ENCODE peak calls at places on chromosomes 7 and 10, in seven cellular contexts. Q is mesendoderm, M is IMR-90, W is neuronal stem cell, H is H9, V is H1, L is trophoblast cell. O is an unnamed sample. For H3K79me1, the result is how much of the 10 kb centered on the place peaks cover.

GRCh38 chr7:26658080-26658697 is 206.2 kb downstream of the SKAP2 start:
- DNase-seq in Q (no peak), L (peak), M (no peak), W (peak), H (no peak), V (no peak), O (no peak)

GRCh38 chr7:150586778-150587152 is 19.6 kb downstream of the GIMAP4 start:
- DNase-seq in H (no peak), Q (no peak), W (no peak), L (peak), M (no peak), V (no peak), O (no peak)

GRCh38 chr10:5611899-5612680 is 54.3 kb downstream of the ASB13 start:
- DNase-seq in V (no peak), W (no peak), L (no peak), H (no peak), M (no peak), Q (no peak), O (no peak)

GRCh38 chr10:129545257-129545656 is 78.2 kb downstream of the MGMT start:
- DNase-seq in M (peak), Q (no peak), V (no peak), W (no peak), L (peak), H (no peak), O (peak)

GRCh38 chr7:39540320-39540719 is 25.9 kb upstream of the YAE1 start:
- DNase-seq in Q (no peak), M (no peak), V (no peak), H (no peak), L (peak), W (no peak), O (no peak)

GRCh38 chr7:81284576-81284975 is 365.7 kb upstream of the SEMA3C start:
- DNase-seq in H (no peak), W (no peak), L (peak), Q (peak), V (no peak), M (peak), O (peak)

GRCh38 chr10:73225518-73225917 is 21.5 kb downstream of the DNAJC9 start:
- DNase-seq in L (no peak), V (no peak), Q (no peak), H (no peak), W (no peak), M (peak), O (no peak)

GRCh38 chr10:112536663-112537062 is 89.6 kb downstream of the VTI1A start:
- DNase-seq in L (no peak), M (no peak), V (no peak), W (no peak), Q (peak), H (no peak), O (no peak)

GRCh38 chr10:120861200-120861599 is 10.0 kb downstream of the WDR11 start:
- DNase-seq in V (no peak), H (no peak), M (no peak), L (no peak), Q (no peak), W (no peak), O (no peak)

GRCh38 chr7:149136118-149136517 is 10.0 kb upstream of the ZNF425 start:
- DNase-seq in H (no peak), L (no peak), W (no peak), V (no peak), Q (no peak), M (no peak), O (no peak)

GRCh38 chr10:6494934-6495592 is 85.0 kb downstream of the PRKCQ start:
- DNase-seq in H (no peak), Q (no peak), V (no peak), W (no peak), M (no peak), L (no peak), O (no peak)

GRCh38 chr7:32047075-32047474 is 23.1 kb downstream of the PDE1C start:
- DNase-seq in H (no peak), V (no peak), L (no peak), W (no peak), Q (no peak), M (no peak), O (no peak)

GRCh38 chr7:22127835-22128527 is 182.3 kb upstream of the CDCA7L start:
- DNase-seq in W (no peak), H (no peak), V (no peak), Q (no peak), L (no peak), M (no peak), O (no peak)

GRCh38 chr7:22121702-22122474 is 176.2 kb upstream of the CDCA7L start:
- DNase-seq in Q (no peak), H (no peak), L (no peak), W (no peak), V (no peak), M (peak), O (no peak)

GRCh38 chr7:22125436-22125835 is 179.7 kb upstream of the CDCA7L start:
- DNase-seq in Q (no peak), L (peak), M (no peak), H (no peak), V (no peak), W (no peak), O (no peak)

GRCh38 chr7:22123139-22123538 is 177.4 kb upstream of the CDCA7L start:
- DNase-seq in L (no peak), Q (no peak), H (no peak), V (no peak), M (no peak), W (no peak), O (no peak)

DNA sequence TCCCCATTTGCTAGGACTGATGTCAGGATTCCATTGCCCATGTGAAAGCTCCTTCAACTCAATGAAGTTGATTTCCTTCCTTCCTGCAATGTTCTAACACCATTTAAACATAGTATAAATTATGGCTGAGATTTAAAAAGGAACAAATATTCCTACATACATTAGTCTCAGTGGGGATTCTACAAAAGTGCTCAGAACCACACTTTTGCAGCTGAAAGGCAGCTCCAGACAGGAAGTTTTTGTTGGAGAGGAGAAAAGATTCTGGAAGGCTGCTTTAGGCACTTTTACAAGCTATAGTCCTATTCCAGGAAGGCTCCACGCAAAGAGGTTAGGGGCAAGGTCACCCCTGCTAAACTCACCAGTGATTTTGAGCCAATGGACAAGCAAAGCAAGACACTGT is 179.2 kb upstream of the CDCA7L start:
- DNase-seq in V (no peak), W (no peak), Q (no peak), H (no peak), M (no peak), L (no peak), O (no peak)
- H2BK120ac ChIP-seq in V (no peak), W (no peak), Q (no peak), H (no peak), M (no peak), L (no peak), O (no peak)

DNA sequence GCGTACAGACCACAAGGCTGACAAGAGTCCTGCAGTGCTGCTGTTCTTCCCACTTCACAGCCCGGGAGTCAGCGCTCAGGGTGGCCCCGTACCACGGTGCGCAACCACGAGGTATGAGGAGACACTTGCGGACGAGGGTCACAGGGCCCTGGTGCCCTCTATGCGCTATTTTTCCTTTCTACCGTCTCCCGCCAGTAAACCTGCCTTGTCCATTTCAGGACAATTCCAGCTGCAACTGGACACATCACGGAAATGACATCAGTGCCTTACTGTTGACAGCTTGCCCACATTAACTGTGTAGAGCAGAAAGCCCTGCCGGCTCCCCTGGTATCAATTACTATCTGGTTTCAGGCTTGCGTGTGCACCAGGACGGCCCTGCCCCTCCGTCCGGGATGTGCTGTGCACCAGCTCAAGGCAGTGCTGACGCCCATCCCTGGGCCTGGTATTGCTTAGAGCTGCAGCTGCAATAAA is 65.0 kb downstream of the ZRANB1 start:
- DNase-seq in W (no peak), Q (no peak), L (no peak), M (peak), V (no peak), H (no peak), O (no peak)
- H3K79me1 ChIP-seq in W (under half), Q (half or more), L (under half), M (under half), V (under half), H (under half), O (half or more)

DNA sequence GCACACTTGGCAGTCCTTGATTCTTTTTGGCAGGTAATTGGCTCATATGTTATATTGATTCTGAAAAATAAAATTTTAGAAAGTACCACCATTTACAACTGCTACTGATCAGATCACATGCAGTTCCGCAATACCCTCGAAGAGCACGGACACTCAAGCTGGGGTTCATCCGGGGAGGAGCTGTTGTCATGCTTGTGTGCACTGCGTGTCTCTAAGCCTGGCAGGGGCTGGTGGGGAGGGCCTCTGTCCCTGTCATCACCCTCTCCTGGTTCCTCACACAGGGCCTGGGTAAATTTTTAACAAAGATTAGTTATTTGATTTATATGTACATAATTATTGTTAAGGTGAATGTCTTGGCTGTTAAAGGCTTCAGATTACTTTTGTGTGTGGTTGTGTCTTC is 45.2 kb downstream of the TRRAP start:
- DNase-seq in L (no peak), Q (no peak), H (no peak), V (no peak), W (no peak), M (no peak), O (no peak)
- H2BK120ac ChIP-seq in L (no peak), Q (no peak), H (no peak), V (no peak), W (no peak), M (no peak), O (no peak)

DNA sequence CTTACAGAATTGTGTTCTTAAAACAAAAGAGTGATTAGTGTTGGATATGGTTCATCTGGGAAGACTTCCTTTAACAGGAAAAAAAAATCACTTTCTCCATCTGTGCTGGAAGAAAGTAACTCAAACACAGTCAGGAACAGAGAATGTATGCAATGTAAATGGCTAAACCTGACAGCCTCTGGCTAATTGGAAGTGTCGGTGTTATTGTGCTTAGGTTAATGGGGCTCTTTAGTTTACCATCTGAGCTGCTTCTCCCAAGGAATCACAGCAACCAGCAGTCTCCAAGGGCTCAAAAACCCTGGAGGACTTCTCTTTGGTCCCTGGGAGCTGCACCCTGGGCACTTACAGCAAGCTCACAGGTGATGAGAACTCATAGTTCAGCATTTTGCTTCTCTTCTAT is 724.5 kb downstream of the LRMDA start:
- DNase-seq in W (no peak), L (no peak), V (no peak), Q (peak), H (no peak), M (no peak), O (no peak)
- H3K79me1 ChIP-seq in W (under half), L (under half), V (under half), Q (under half), H (under half), M (under half), O (under half)

DNA sequence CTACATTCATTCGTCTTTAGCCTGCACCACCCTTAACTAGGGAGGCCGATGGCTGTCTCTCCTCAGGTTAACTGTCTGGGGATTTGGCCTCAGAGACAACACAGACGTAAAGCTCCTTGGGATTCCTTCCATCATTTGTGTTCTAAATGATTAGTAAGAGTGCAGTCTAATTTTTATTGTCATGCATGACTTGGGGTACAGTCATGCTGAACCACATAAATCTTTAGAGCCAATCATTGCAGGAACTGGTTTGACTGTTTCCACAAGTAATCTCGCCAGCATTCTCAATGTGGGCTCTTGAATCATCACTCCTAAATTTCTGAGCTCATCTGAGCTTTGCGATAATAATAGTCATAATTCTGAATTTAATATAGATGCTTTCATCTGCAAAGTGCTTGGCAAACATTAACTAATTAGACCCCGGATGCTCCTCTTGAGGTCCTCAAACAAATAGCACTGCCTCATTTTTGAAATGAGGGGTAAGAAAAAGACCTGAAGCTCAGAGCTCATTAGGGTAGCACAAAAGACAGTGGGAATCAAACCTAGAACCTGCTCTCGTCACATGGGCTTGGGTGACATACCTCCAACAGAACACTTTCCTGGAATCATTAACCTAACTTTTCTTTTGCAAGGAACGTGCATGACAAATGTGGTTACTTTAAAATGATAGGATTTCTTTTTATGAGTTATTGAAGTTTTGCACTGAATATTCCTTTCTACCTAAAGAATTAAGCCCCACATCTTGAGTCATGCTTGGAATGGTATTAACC is 118.8 kb upstream of the NRP1 start:
- DNase-seq in H (no peak), W (no peak), L (no peak), V (no peak), Q (no peak), M (peak), O (no peak)
- H2BK120ac ChIP-seq in H (no peak), W (no peak), L (no peak), V (no peak), Q (no peak), M (no peak), O (no peak)

DNA sequence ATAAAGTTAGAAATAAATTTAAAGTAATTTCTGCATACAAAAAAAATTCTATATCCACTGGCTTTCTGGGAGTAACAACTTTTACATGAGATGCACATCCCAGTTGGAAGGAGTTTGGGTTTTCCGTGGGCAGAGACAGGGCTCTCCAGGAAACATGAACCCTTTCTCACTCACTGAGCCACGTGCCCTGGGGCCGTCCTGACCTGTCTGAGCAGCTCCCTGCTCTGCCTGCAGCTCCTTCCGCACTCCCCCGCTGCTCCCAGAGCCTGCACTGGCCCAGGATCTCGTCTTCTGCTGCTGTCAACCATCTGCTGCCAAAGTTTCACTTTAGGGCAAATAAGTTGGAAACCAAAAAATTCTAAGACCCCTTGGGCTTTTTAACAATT is 169.1 kb downstream of the DIP2C start:
- DNase-seq in M (peak), Q (peak), H (peak), V (no peak), W (no peak), L (peak), O (no peak)
- H3K79me1 ChIP-seq in M (under half), Q (under half), H (under half), V (under half), W (under half), L (under half), O (under half)

GRCh38 chr7:30657131-30657530 is 25.1 kb downstream of the CRHR2 start:
- DNase-seq in M (no peak), H (no peak), W (no peak), Q (no peak), L (no peak), V (no peak), O (no peak)
- H2BK120ac ChIP-seq in M (no peak), H (no peak), W (no peak), Q (no peak), L (no peak), V (no peak), O (no peak)

DNA sequence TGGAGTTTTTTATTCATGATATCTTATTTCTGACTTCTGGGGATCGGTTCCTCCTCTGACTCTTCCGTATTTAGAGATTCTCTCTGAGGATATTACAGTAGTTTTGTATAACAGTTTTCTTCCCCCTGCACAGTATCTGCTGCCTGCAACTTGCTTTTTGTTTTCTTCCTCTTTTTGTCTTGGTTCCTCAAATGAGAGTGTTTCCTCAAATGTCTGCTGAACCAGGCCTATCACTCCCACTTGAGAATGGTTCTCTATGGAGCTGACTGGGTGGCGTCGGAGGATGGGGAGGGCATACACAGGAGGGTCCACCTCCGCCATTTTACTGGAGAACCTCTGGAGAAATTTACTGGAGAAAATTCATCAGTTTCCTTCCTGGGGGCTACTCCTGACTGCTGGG is 27.7 kb downstream of the ARHGAP22 start:
- DNase-seq in H (peak), L (peak), Q (no peak), M (no peak), V (no peak), W (no peak), O (no peak)
- H3K79me1 ChIP-seq in H (under half), L (under half), Q (under half), M (under half), V (under half), W (under half), O (under half)

GRCh38 chr10:123464428-123465323 is 201.5 kb upstream of the GPR26 start:
- DNase-seq in M (no peak), W (no peak), Q (no peak), L (peak), V (no peak), H (no peak), O (no peak)

GRCh38 chr10:123475466-123475865 is 190.7 kb upstream of the GPR26 start:
- DNase-seq in H (no peak), M (no peak), Q (no peak), W (no peak), L (peak), V (no peak), O (no peak)

GRCh38 chr10:123474700-123475099 is 191.5 kb upstream of the GPR26 start:
- DNase-seq in L (no peak), W (no peak), V (no peak), H (no peak), M (no peak), Q (no peak), O (no peak)

GRCh38 chr10:123472606-123473005 is 193.5 kb upstream of the GPR26 start:
- DNase-seq in M (no peak), V (no peak), L (no peak), Q (peak), W (peak), H (peak), O (no peak)

DNA sequence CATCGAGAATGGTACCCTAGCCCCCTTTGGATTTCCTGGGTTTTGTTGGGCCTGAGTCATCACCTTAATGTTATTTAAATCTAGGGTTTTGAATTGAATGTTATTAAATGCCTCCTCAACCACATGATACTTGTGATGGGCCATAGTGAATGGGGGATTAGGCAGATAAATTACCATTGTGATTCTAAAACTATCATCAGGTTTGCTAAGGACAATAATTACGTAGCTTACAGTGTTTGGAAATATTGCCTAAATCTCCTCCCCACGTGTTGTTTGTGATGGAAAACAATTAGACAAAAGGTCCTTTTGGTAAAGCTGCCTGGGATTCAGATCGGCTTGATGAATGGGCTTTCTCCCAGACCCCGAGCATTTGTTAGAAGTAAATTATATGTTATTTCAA is 195.6 kb upstream of the GPR26 start:
- DNase-seq in L (no peak), M (no peak), Q (no peak), H (no peak), V (no peak), W (no peak), O (no peak)
- H2BK120ac ChIP-seq in L (no peak), M (no peak), Q (no peak), H (no peak), V (no peak), W (no peak), O (no peak)

DNA sequence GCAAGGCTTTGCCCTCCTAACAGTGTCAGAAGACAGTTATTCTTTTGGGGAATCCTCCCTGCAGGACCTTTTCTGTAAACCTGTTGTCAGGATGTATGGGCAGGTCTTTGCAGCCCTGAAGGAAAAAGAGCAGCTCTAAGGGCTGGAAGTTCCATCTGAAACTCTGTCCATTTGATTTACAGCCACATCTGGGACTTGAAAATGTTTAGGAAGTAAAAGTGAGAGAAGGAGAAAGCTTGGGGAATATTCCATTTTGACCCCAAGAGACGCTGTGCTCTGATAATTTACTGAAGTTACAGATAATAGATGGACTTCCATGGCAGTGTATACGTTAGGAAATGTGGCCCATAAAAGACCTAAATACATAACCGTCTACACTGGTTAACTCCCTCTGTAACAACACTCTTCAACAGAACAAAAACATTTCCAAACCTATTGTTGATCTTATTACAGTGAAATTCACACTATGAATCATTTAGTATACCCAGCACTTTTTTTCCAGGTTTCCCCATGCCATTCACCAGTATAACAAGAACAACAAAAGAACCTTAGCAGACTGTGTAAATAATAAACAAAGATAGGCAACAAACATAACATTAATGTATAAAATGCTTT is 89.1 kb downstream of the KIAA1549 start:
- DNase-seq in H (no peak), L (no peak), W (no peak), V (no peak), Q (no peak), M (no peak), O (no peak)
- H3K79me1 ChIP-seq in H (under half), L (under half), W (under half), V (under half), Q (under half), M (under half), O (under half)

O was measured in mesenchymal stem cell.